ENCODE peak calls at places on chromosomes 6 and 20, in eight cellular contexts. M is activated T-cell treated with anti-CD3 and anti-CD28 coated beads, Interleukin-2, amount 50 U/mL, for 72 hours; C is OCI-LY7; V is RPMI8226; W is GM23338; F is M059J; B is DMS79; H is gastrocnemius medialis. O is an unnamed sample.

GRCh38 chr20:3777726-3778629 is 3.3 kb downstream of the SPEF1 start:
- DNase-seq in H (no peak), B (peak), F (peak), M (peak), W (peak), C (no peak), V (peak), O (peak)

GRCh38 chr6:90256698-90257485 is 39.8 kb downstream of the BACH2 start:
- DNase-seq in C (no peak), B (no peak), M (peak), V (no peak), H (no peak), F (peak), W (no peak), O (no peak)

GRCh38 chr6:74597266-74597665 is 608.6 kb downstream of the COL12A1 start:
- DNase-seq in H (no peak), F (peak), B (no peak), W (no peak), C (no peak), M (no peak), V (no peak), O (no peak)

GRCh38 chr6:109229536-109229935 is 134.2 kb downstream of the CEP57L1 start:
- DNase-seq in B (no peak), W (no peak), F (no peak), V (no peak), M (no peak), C (no peak), H (no peak), O (no peak)

GRCh38 chr20:16615199-16615598 is 42.0 kb upstream of the KIF16B start:
- DNase-seq in F (peak), C (no peak), B (no peak), H (no peak), V (no peak), M (no peak), W (peak), O (no peak)

GRCh38 chr6:17475845-17476244 is 82.5 kb downstream of the CAP2 start:
- DNase-seq in F (no peak), B (no peak), C (no peak), V (no peak), M (no peak), H (no peak), W (no peak), O (no peak)

GRCh38 chr6:14707971-14708465 is 537.9 kb upstream of the JARID2 start:
- DNase-seq in B (no peak), F (no peak), C (no peak), M (no peak), W (no peak), V (no peak), H (no peak), O (peak)

GRCh38 chr20:45020236-45020886 is 54.0 kb downstream of the STK4 start:
- DNase-seq in C (no peak), H (no peak), V (no peak), M (no peak), F (peak), W (peak), B (no peak), O (no peak)

GRCh38 chr6:109318328-109318876 is 63.9 kb downstream of the CD164 start:
- DNase-seq in F (no peak), H (peak), V (no peak), M (no peak), W (no peak), C (no peak), B (no peak), O (peak)

O was measured in hippocampal formation.